ENCODE peak calls at places on chromosomes 6 and 20, in nine cellular contexts. One of them, this sample, is unnamed.

GRCh38 chr6:141153563-141153962 is 979.2 kb upstream of the GJE1 start:
- DNase-seq in DND-41: no peak
- DNase-seq in hepatocyte: no peak
- DNase-seq in A673: no peak
- DNase-seq in A549: no peak
- DNase-seq in tibial artery: no peak
- DNase-seq in psoas muscle: no peak
- DNase-seq in CD8-positive, alpha-beta T cell: no peak
- DNase-seq in cardiac muscle cell: no peak
- DNase-seq in this sample: no peak

GRCh38 chr6:46370622-46371021 is 120.6 kb downstream of the RCAN2 start:
- DNase-seq in CD8-positive, alpha-beta T cell: no peak
- DNase-seq in DND-41: no peak
- DNase-seq in A673: no peak
- DNase-seq in psoas muscle: no peak
- DNase-seq in cardiac muscle cell: no peak
- DNase-seq in tibial artery: no peak
- DNase-seq in A549: no peak
- DNase-seq in hepatocyte: no peak
- DNase-seq in this sample: no peak

GRCh38 chr20:36629719-36630340 is 16.2 kb downstream of the SLA2 start:
- DNase-seq in DND-41: peak; percentile 85
- DNase-seq in cardiac muscle cell: peak; percentile 23
- DNase-seq in A549: no peak
- DNase-seq in tibial artery: no peak
- DNase-seq in psoas muscle: no peak
- DNase-seq in CD8-positive, alpha-beta T cell: peak; percentile 62
- DNase-seq in hepatocyte: no peak
- DNase-seq in A673: no peak
- DNase-seq in this sample: peak; percentile 76

GRCh38 chr6:5034736-5035135 is 30.9 kb upstream of the RPP40 start:
- DNase-seq in CD8-positive, alpha-beta T cell: no peak
- DNase-seq in tibial artery: no peak
- DNase-seq in DND-41: no peak
- DNase-seq in A549: no peak
- DNase-seq in psoas muscle: no peak
- DNase-seq in cardiac muscle cell: no peak
- DNase-seq in hepatocyte: no peak
- DNase-seq in A673: no peak
- DNase-seq in this sample: no peak

GRCh38 chr6:32627831-32628230 is 9.4 kb upstream of the HLA-DQA1 start:
- DNase-seq in A549: no peak
- DNase-seq in hepatocyte: peak; percentile 46
- DNase-seq in tibial artery: peak; percentile 40
- DNase-seq in DND-41: no peak
- DNase-seq in cardiac muscle cell: peak; percentile 26
- DNase-seq in psoas muscle: no peak
- DNase-seq in A673: peak; percentile 9
- DNase-seq in CD8-positive, alpha-beta T cell: no peak
- DNase-seq in this sample: no peak

GRCh38 chr20:50609438-50609989 is 81.8 kb downstream of the RIPOR3 start:
- DNase-seq in hepatocyte: no peak
- DNase-seq in CD8-positive, alpha-beta T cell: no peak
- DNase-seq in DND-41: no peak
- DNase-seq in cardiac muscle cell: no peak
- DNase-seq in psoas muscle: no peak
- DNase-seq in tibial artery: no peak
- DNase-seq in A549: no peak
- DNase-seq in A673: no peak
- DNase-seq in this sample: no peak

GRCh38 chr6:16486661-16487060 is 248.3 kb downstream of the GMPR start:
- DNase-seq in hepatocyte: no peak
- DNase-seq in cardiac muscle cell: no peak
- DNase-seq in CD8-positive, alpha-beta T cell: peak; percentile 56
- DNase-seq in DND-41: no peak
- DNase-seq in A549: no peak
- DNase-seq in A673: no peak
- DNase-seq in psoas muscle: no peak
- DNase-seq in tibial artery: no peak
- DNase-seq in this sample: no peak

GRCh38 chr6:73258721-73259120 is 4.3 kb downstream of the KHDC1 start:
- DNase-seq in DND-41: no peak
- DNase-seq in A673: no peak
- DNase-seq in psoas muscle: no peak
- DNase-seq in hepatocyte: no peak
- DNase-seq in CD8-positive, alpha-beta T cell: no peak
- DNase-seq in cardiac muscle cell: no peak
- DNase-seq in tibial artery: no peak
- DNase-seq in A549: no peak
- DNase-seq in this sample: no peak

GRCh38 chr20:60372822-60373221 is 414.6 kb downstream of the CDH26 start:
- DNase-seq in A549: no peak
- DNase-seq in CD8-positive, alpha-beta T cell: no peak
- DNase-seq in DND-41: peak; percentile 87
- DNase-seq in A673: no peak
- DNase-seq in cardiac muscle cell: no peak
- DNase-seq in psoas muscle: no peak
- DNase-seq in tibial artery: no peak
- DNase-seq in hepatocyte: no peak
- DNase-seq in this sample: no peak

GRCh38 chr6:47525330-47526057 is 47.9 kb downstream of the CD2AP start:
- DNase-seq in A673: no peak
- DNase-seq in cardiac muscle cell: no peak
- DNase-seq in A549: no peak
- DNase-seq in tibial artery: no peak
- DNase-seq in DND-41: no peak
- DNase-seq in hepatocyte: no peak
- DNase-seq in psoas muscle: no peak
- DNase-seq in CD8-positive, alpha-beta T cell: no peak
- DNase-seq in this sample: no peak

GRCh38 chr6:147547369-147547902 is 38.9 kb downstream of the SAMD5 start:
- DNase-seq in hepatocyte: no peak
- DNase-seq in A549: no peak
- DNase-seq in CD8-positive, alpha-beta T cell: no peak
- DNase-seq in A673: no peak
- DNase-seq in cardiac muscle cell: no peak
- DNase-seq in psoas muscle: no peak
- DNase-seq in DND-41: no peak
- DNase-seq in tibial artery: no peak
- DNase-seq in this sample: no peak

GRCh38 chr6:107823047-107823557 is 1.0 kb downstream of the SCML4 start:
- DNase-seq in tibial artery: no peak
- DNase-seq in hepatocyte: no peak
- DNase-seq in A549: no peak
- DNase-seq in CD8-positive, alpha-beta T cell: peak; percentile 59
- DNase-seq in A673: no peak
- DNase-seq in DND-41: no peak
- DNase-seq in psoas muscle: no peak
- DNase-seq in cardiac muscle cell: no peak
- DNase-seq in this sample: no peak

GRCh38 chr20:63071541-63072181 is 64.9 kb upstream of the BHLHE23 start:
- DNase-seq in psoas muscle: no peak
- DNase-seq in CD8-positive, alpha-beta T cell: no peak
- DNase-seq in A673: peak; percentile 49
- DNase-seq in hepatocyte: no peak
- DNase-seq in DND-41: no peak
- DNase-seq in tibial artery: no peak
- DNase-seq in A549: peak; percentile 63
- DNase-seq in cardiac muscle cell: peak; percentile 29
- DNase-seq in this sample: peak; percentile 22

GRCh38 chr6:30644769-30645168 is 2.2 kb upstream of the C6orf136 start:
- DNase-seq in psoas muscle: no peak
- DNase-seq in hepatocyte: no peak
- DNase-seq in tibial artery: no peak
- DNase-seq in CD8-positive, alpha-beta T cell: no peak
- DNase-seq in A549: no peak
- DNase-seq in cardiac muscle cell: no peak
- DNase-seq in A673: no peak
- DNase-seq in DND-41: no peak
- DNase-seq in this sample: no peak

DNA sequence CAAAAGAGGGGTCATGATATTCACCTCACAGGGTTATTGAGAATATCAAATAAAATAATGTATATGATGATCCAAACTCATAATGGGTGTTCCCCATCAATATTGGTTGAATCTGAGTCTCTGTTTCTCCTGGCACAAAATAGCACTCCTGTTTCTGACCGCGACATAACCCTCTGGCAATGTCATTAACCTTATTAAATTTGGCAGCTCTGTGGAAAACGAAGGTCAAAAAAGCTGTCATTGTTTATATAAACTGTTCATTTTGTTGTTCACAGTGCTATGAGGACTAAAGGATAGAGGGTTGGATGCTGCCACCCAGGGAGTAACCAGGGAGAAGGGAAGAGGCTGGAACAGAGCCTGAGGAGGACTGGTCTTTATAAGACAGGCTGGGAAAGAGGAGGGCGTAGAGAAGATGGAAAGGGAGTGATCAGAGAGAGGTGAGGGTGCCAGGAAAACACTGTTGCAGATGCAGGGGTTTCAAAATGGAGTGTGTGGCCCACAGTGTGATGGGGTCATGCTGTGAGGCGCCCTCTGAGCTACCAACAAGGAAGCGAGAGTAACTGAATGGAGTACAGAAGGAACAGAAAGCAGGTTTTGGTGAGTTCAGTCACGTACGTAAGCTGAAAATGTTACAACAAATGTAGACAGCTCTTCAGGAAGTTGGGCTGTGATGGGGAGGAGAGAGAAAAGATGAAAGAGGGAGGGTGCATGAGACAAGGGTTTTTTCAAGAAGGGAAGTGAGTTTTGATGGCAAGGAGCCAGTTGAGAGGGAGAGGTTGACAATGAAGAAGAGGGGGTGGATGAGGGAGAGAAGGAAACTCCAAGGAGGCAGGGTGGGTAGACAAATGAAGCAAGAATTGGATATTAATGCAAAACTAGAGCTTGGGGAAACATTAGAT is 251.6 kb upstream of the TAB2 start:
- DNase-seq in CD8-positive, alpha-beta T cell: peak; percentile 38
- DNase-seq in psoas muscle: no peak
- DNase-seq in tibial artery: no peak
- DNase-seq in cardiac muscle cell: peak; percentile 58
- DNase-seq in A673: peak; percentile 24
- DNase-seq in hepatocyte: no peak
- DNase-seq in A549: no peak
- DNase-seq in DND-41: peak; percentile 84
- DNase-seq in this sample: no peak
- H3K27ac ChIP-seq in CD8-positive, alpha-beta T cell: peak overlapping the region; percentile 51
- H3K27ac ChIP-seq in psoas muscle: no peak overlapping the region
- H3K27ac ChIP-seq in tibial artery: no peak overlapping the region
- H3K27ac ChIP-seq in cardiac muscle cell: no peak overlapping the region
- H3K27ac ChIP-seq in A673: no peak overlapping the region
- H3K27ac ChIP-seq in hepatocyte: peak overlapping the region; percentile 45
- H3K27ac ChIP-seq in A549: no peak overlapping the region
- H3K27ac ChIP-seq in DND-41: peak overlapping the region; percentile 97
- H3K27ac ChIP-seq in this sample: no peak overlapping the region

GRCh38 chr20:56166781-56167465 is 81.6 kb upstream of the MC3R start:
- DNase-seq in psoas muscle: no peak
- DNase-seq in hepatocyte: no peak
- DNase-seq in tibial artery: no peak
- DNase-seq in A673: no peak
- DNase-seq in A549: no peak
- DNase-seq in CD8-positive, alpha-beta T cell: no peak
- DNase-seq in cardiac muscle cell: no peak
- DNase-seq in DND-41: no peak
- DNase-seq in this sample: no peak
- H3K9me3 ChIP-seq in psoas muscle: no peaks in the 10 kb centered on the region
- H3K9me3 ChIP-seq in hepatocyte: no peaks in the 10 kb centered on the region
- H3K9me3 ChIP-seq in tibial artery: no peaks in the 10 kb centered on the region
- H3K9me3 ChIP-seq in A673: no peaks in the 10 kb centered on the region
- H3K9me3 ChIP-seq in A549: no peaks in the 10 kb centered on the region
- H3K9me3 ChIP-seq in CD8-positive, alpha-beta T cell: no peaks in the 10 kb centered on the region
- H3K9me3 ChIP-seq in cardiac muscle cell: no peaks in the 10 kb centered on the region
- H3K9me3 ChIP-seq in DND-41: no peaks in the 10 kb centered on the region
- H3K9me3 ChIP-seq in this sample: no peaks in the 10 kb centered on the region

GRCh38 chr20:10524643-10525042 is 89.5 kb downstream of the SLX4IP start:
- DNase-seq in psoas muscle: no peak
- DNase-seq in A673: no peak
- DNase-seq in DND-41: no peak
- DNase-seq in A549: peak; percentile 35
- DNase-seq in cardiac muscle cell: no peak
- DNase-seq in CD8-positive, alpha-beta T cell: no peak
- DNase-seq in hepatocyte: no peak
- DNase-seq in tibial artery: no peak
- DNase-seq in this sample: no peak

GRCh38 chr20:10522328-10522727 is 87.2 kb downstream of the SLX4IP start:
- DNase-seq in A549: no peak
- DNase-seq in cardiac muscle cell: no peak
- DNase-seq in tibial artery: no peak
- DNase-seq in hepatocyte: no peak
- DNase-seq in A673: no peak
- DNase-seq in CD8-positive, alpha-beta T cell: no peak
- DNase-seq in psoas muscle: no peak
- DNase-seq in DND-41: no peak
- DNase-seq in this sample: no peak

GRCh38 chr20:10524034-10524476 is 89.0 kb downstream of the SLX4IP start:
- DNase-seq in A549: no peak
- DNase-seq in DND-41: no peak
- DNase-seq in psoas muscle: peak; percentile 70
- DNase-seq in cardiac muscle cell: peak; percentile 54
- DNase-seq in CD8-positive, alpha-beta T cell: no peak
- DNase-seq in A673: no peak
- DNase-seq in hepatocyte: peak; percentile 15
- DNase-seq in tibial artery: peak; percentile 77
- DNase-seq in this sample: no peak

GRCh38 chr20:10521836-10522235 is 86.7 kb downstream of the SLX4IP start:
- DNase-seq in A673: no peak
- DNase-seq in A549: no peak
- DNase-seq in CD8-positive, alpha-beta T cell: no peak
- DNase-seq in hepatocyte: no peak
- DNase-seq in psoas muscle: no peak
- DNase-seq in cardiac muscle cell: no peak
- DNase-seq in DND-41: no peak
- DNase-seq in tibial artery: no peak
- DNase-seq in this sample: no peak

GRCh38 chr20:10523438-10523837 is 88.3 kb downstream of the SLX4IP start:
- DNase-seq in DND-41: no peak
- DNase-seq in hepatocyte: no peak
- DNase-seq in A673: peak; percentile 82
- DNase-seq in tibial artery: no peak
- DNase-seq in CD8-positive, alpha-beta T cell: no peak
- DNase-seq in A549: no peak
- DNase-seq in psoas muscle: no peak
- DNase-seq in cardiac muscle cell: no peak
- DNase-seq in this sample: no peak
- H3K27ac ChIP-seq in DND-41: no peak overlapping the region
- H3K27ac ChIP-seq in hepatocyte: peak overlapping the region; percentile 78
- H3K27ac ChIP-seq in A673: peak overlapping the region; percentile 35
- H3K27ac ChIP-seq in tibial artery: peak overlapping the region; percentile 22
- H3K27ac ChIP-seq in CD8-positive, alpha-beta T cell: no peak overlapping the region
- H3K27ac ChIP-seq in A549: no peak overlapping the region
- H3K27ac ChIP-seq in psoas muscle: no peak overlapping the region
- H3K27ac ChIP-seq in cardiac muscle cell: no peak overlapping the region
- H3K27ac ChIP-seq in this sample: no peak overlapping the region

DNA sequence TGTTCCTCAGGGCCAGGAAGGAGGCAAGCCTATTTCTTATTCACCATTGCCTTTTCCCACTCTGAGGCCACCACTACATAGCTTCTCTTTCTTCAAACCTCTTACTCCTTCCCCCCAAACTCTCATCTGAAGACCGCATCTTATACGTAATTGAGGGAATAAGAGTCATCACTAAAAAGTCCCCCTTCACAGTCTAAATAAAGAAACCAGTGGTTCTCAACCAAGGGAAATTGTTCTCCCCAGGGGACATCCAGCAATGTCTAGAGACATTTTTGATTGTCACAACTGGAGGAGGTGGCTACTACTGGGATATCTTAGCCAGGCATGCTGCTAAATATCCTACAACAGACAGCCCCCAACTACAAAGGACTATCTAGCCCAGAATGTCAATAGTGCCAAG is 327.6 kb upstream of the CNR1 start:
- DNase-seq in psoas muscle: no peak
- DNase-seq in A673: no peak
- DNase-seq in CD8-positive, alpha-beta T cell: no peak
- DNase-seq in A549: no peak
- DNase-seq in hepatocyte: no peak
- DNase-seq in cardiac muscle cell: no peak
- DNase-seq in tibial artery: no peak
- DNase-seq in DND-41: no peak
- DNase-seq in this sample: no peak
- H3K9me3 ChIP-seq in psoas muscle: no peaks in the 10 kb centered on the region
- H3K9me3 ChIP-seq in A673: no peaks in the 10 kb centered on the region
- H3K9me3 ChIP-seq in CD8-positive, alpha-beta T cell: no peaks in the 10 kb centered on the region
- H3K9me3 ChIP-seq in A549: peaks cover 2% of the 10 kb centered on the region
- H3K9me3 ChIP-seq in hepatocyte: no peaks in the 10 kb centered on the region
- H3K9me3 ChIP-seq in cardiac muscle cell: no peaks in the 10 kb centered on the region
- H3K9me3 ChIP-seq in tibial artery: no peaks in the 10 kb centered on the region
- H3K9me3 ChIP-seq in DND-41: no peaks in the 10 kb centered on the region
- H3K9me3 ChIP-seq in this sample: no peaks in the 10 kb centered on the region